ENCODE peak calls at places on chromosome 1, in seven cellular contexts. V is T-helper 2 cell, F is left lobe of liver, L is midbrain, Y is OCI-LY7, C is HL-60, A is immature natural killer cell. B is an unnamed sample.

GRCh38 chr1:85569122-85569521 is 11.4 kb upstream of the CCN1 start:
- DNase-seq in C (no peak), F (no peak), L (no peak), Y (no peak), A (no peak), V (no peak), B (no peak)

GRCh38 chr1:11543796-11544195 is 64.8 kb downstream of the DISP3 start:
- DNase-seq in A (no peak), L (no peak), C (no peak), V (no peak), F (no peak), Y (no peak), B (no peak)

GRCh38 chr1:184854036-184854435 is 99.4 kb upstream of the EDEM3 start:
- DNase-seq in L (no peak), A (no peak), F (no peak), Y (no peak), C (no peak), V (no peak), B (no peak)

GRCh38 chr1:24805534-24806301 is 60.5 kb downstream of the CLIC4 start:
- DNase-seq in L (no peak), C (no peak), F (no peak), Y (no peak), V (no peak), A (no peak), B (no peak)

GRCh38 chr1:114685851-114686250 is 9.5 kb downstream of the AMPD1 start:
- DNase-seq in V (no peak), C (no peak), A (no peak), Y (no peak), L (no peak), F (no peak), B (no peak)

GRCh38 chr1:41419584-41420295 is 58.5 kb downstream of the FOXO6 start:
- DNase-seq in V (no peak), Y (no peak), L (no peak), C (no peak), F (no peak), A (no peak), B (no peak)

GRCh38 chr1:94119796-94120590 is 955 bp downstream of the ABCA4 start:
- DNase-seq in C (no peak), L (no peak), Y (no peak), F (no peak), A (no peak), V (no peak), B (no peak)

GRCh38 chr1:44775930-44776748 is 799 bp downstream of the RPS8 start:
- DNase-seq in C (peak; percentile 71), V (no peak), A (peak; percentile 66), F (no peak), L (no peak), Y (peak; percentile 51), B (peak; percentile 33)

GRCh38 chr1:48943393-48943792 is 166.7 kb upstream of the BEND5 start:
- DNase-seq in A (no peak), Y (no peak), V (no peak), L (no peak), C (no peak), F (no peak), B (no peak)

GRCh38 chr1:44048816-44049215 is 17.6 kb upstream of the SLC6A9 start:
- DNase-seq in A (no peak), Y (no peak), L (no peak), F (no peak), C (no peak), V (no peak), B (no peak)

GRCh38 chr1:205301220-205301821 is 20.2 kb downstream of the NUAK2 start:
- DNase-seq in F (no peak), A (no peak), Y (peak; percentile 92), V (no peak), L (no peak), C (no peak), B (peak; percentile 34)

GRCh38 chr1:12486401-12487005 is 131.5 kb downstream of the DHRS3 start:
- DNase-seq in C (no peak), L (no peak), Y (peak; percentile 5), A (no peak), V (no peak), F (no peak), B (no peak)

GRCh38 chr1:205204552-205204951 is 7.0 kb downstream of the DSTYK start:
- DNase-seq in C (no peak), V (no peak), F (no peak), L (no peak), A (no peak), Y (no peak), B (no peak)